ENCODE peak calls at places on chromosomes 1 and 21, in four cellular contexts. Z is tibial artery, M is Calu3, N is T-helper 1 cell. O is an unnamed sample.

GRCh38 chr21:33059319-33059894 is 10.5 kb upstream of the OLIG1 start:
- DNase-seq in Z (no peak), N (no peak), M (no peak), O (no peak)

GRCh38 chr21:46000182-46000730 is 18.7 kb downstream of the COL6A1 start:
- DNase-seq in N (no peak), Z (peak), M (no peak), O (no peak)

GRCh38 chr1:41639332-41639936 is 155.0 kb upstream of the EDN2 start:
- DNase-seq in N (no peak), M (no peak), Z (no peak), O (no peak)

GRCh38 chr1:23217421-23218115 is at the start of gene HTR1D:
- DNase-seq in Z (no peak), M (peak), N (no peak), O (no peak)

GRCh38 chr1:225780609-225781008 is 3.0 kb downstream of the SRP9 start:
- DNase-seq in Z (no peak), N (no peak), M (no peak), O (no peak)

GRCh38 chr1:2095981-2096736 is 45.9 kb downstream of the PRKCZ start:
- DNase-seq in N (no peak), M (no peak), Z (no peak), O (no peak)

GRCh38 chr1:202165267-202165941 is 5.0 kb upstream of the PTPN7 start:
- DNase-seq in N (no peak), Z (no peak), M (no peak), O (no peak)

GRCh38 chr21:37780991-37781983 is 135.0 kb downstream of the KCNJ6 start:
- DNase-seq in N (no peak), M (no peak), Z (no peak), O (no peak)

GRCh38 chr1:24932284-24932683 is 2.2 kb upstream of the RUNX3 start:
- DNase-seq in M (peak), N (no peak), Z (no peak), O (peak)

GRCh38 chr1:29438991-29439390 is 202.7 kb downstream of the PTPRU start:
- DNase-seq in Z (no peak), N (no peak), M (no peak), O (no peak)

GRCh38 chr1:14913475-14914155 is 239.9 kb upstream of the TMEM51 start:
- DNase-seq in M (no peak), N (no peak), Z (no peak), O (no peak)

GRCh38 chr1:223074427-223074826 is 68.6 kb downstream of the TLR5 start:
- DNase-seq in N (no peak), M (no peak), Z (no peak), O (no peak)

GRCh38 chr1:221741364-221741970 is 422 bp downstream of the DUSP10 start:
- DNase-seq in M (peak), Z (no peak), N (no peak), O (no peak)

GRCh38 chr1:119914071-119914470 is 17.8 kb upstream of the ADAM30 start:
- DNase-seq in Z (no peak), N (no peak), M (no peak), O (no peak)

GRCh38 chr21:31654340-31654739 is 5.2 kb upstream of the SOD1 start:
- DNase-seq in N (no peak), M (no peak), Z (no peak), O (no peak)

O was measured in NCI-H774.